ENCODE peak calls at places on chromosomes 7 and 10, in seven cellular contexts. One of them, this sample, is unnamed. For H3K4me1, the result is how much of the 10 kb centered on the place peaks cover.

GRCh38 chr10:99775850-99776249 is 6.6 kb upstream of the ABCC2 start:
- DNase-seq in OCI-LY7: no peak
- DNase-seq in tibial nerve: no peak
- DNase-seq in upper lobe of right lung: no peak
- DNase-seq in CD4-positive, CD25-positive, alpha-beta regulatory T cell: no peak
- DNase-seq in HCT116: peak
- DNase-seq in pancreas: no peak
- DNase-seq in this sample: no peak

GRCh38 chr10:79386637-79387465 is 39.6 kb downstream of the PPIF start:
- DNase-seq in OCI-LY7: no peak
- DNase-seq in tibial nerve: peak
- DNase-seq in upper lobe of right lung: peak
- DNase-seq in CD4-positive, CD25-positive, alpha-beta regulatory T cell: no peak
- DNase-seq in HCT116: no peak
- DNase-seq in pancreas: peak
- DNase-seq in this sample: peak

GRCh38 chr10:116665541-116666125 is 44.9 kb downstream of the PNLIPRP2 start:
- DNase-seq in OCI-LY7: no peak
- DNase-seq in tibial nerve: peak
- DNase-seq in upper lobe of right lung: no peak
- DNase-seq in CD4-positive, CD25-positive, alpha-beta regulatory T cell: no peak
- DNase-seq in HCT116: no peak
- DNase-seq in pancreas: no peak
- DNase-seq in this sample: peak

GRCh38 chr7:105721571-105722104 is 140.3 kb upstream of the EFCAB10 start:
- DNase-seq in OCI-LY7: no peak
- DNase-seq in tibial nerve: no peak
- DNase-seq in upper lobe of right lung: no peak
- DNase-seq in CD4-positive, CD25-positive, alpha-beta regulatory T cell: no peak
- DNase-seq in HCT116: no peak
- DNase-seq in pancreas: no peak
- DNase-seq in this sample: no peak

GRCh38 chr7:107014381-107015023 is 30.0 kb upstream of the PRKAR2B start:
- DNase-seq in OCI-LY7: no peak
- DNase-seq in tibial nerve: no peak
- DNase-seq in upper lobe of right lung: no peak
- DNase-seq in CD4-positive, CD25-positive, alpha-beta regulatory T cell: no peak
- DNase-seq in HCT116: no peak
- DNase-seq in pancreas: no peak
- DNase-seq in this sample: no peak

GRCh38 chr10:29253096-29254029 is 35.5 kb upstream of the LYZL1 start:
- DNase-seq in OCI-LY7: no peak
- DNase-seq in tibial nerve: no peak
- DNase-seq in upper lobe of right lung: no peak
- DNase-seq in CD4-positive, CD25-positive, alpha-beta regulatory T cell: no peak
- DNase-seq in HCT116: no peak
- DNase-seq in pancreas: no peak
- DNase-seq in this sample: no peak

GRCh38 chr7:45638916-45639315 is 64.7 kb downstream of the ADCY1 start:
- DNase-seq in OCI-LY7: no peak
- DNase-seq in tibial nerve: no peak
- DNase-seq in upper lobe of right lung: no peak
- DNase-seq in CD4-positive, CD25-positive, alpha-beta regulatory T cell: no peak
- DNase-seq in HCT116: no peak
- DNase-seq in pancreas: peak
- DNase-seq in this sample: no peak

GRCh38 chr7:33157311-33157710 is 27.9 kb downstream of the BBS9 start:
- DNase-seq in OCI-LY7: no peak
- DNase-seq in tibial nerve: no peak
- DNase-seq in upper lobe of right lung: no peak
- DNase-seq in CD4-positive, CD25-positive, alpha-beta regulatory T cell: no peak
- DNase-seq in HCT116: no peak
- DNase-seq in pancreas: no peak
- DNase-seq in this sample: peak

GRCh38 chr10:70664702-70665195 is 7.6 kb upstream of the ADAMTS14 start:
- DNase-seq in OCI-LY7: peak
- DNase-seq in tibial nerve: peak
- DNase-seq in upper lobe of right lung: peak
- DNase-seq in CD4-positive, CD25-positive, alpha-beta regulatory T cell: no peak
- DNase-seq in HCT116: no peak
- DNase-seq in pancreas: no peak
- DNase-seq in this sample: peak

GRCh38 chr7:16404631-16405030 is 16.7 kb downstream of the CRPPA start:
- DNase-seq in OCI-LY7: no peak
- DNase-seq in tibial nerve: no peak
- DNase-seq in upper lobe of right lung: no peak
- DNase-seq in CD4-positive, CD25-positive, alpha-beta regulatory T cell: no peak
- DNase-seq in HCT116: no peak
- DNase-seq in pancreas: no peak
- DNase-seq in this sample: no peak

GRCh38 chr7:75920431-75921161 is 5.6 kb downstream of the POR start:
- DNase-seq in OCI-LY7: no peak
- DNase-seq in tibial nerve: no peak
- DNase-seq in upper lobe of right lung: no peak
- DNase-seq in CD4-positive, CD25-positive, alpha-beta regulatory T cell: peak
- DNase-seq in HCT116: no peak
- DNase-seq in pancreas: no peak
- DNase-seq in this sample: no peak

GRCh38 chr10:78533093-78533492 is 499.4 kb downstream of the RPS24 start:
- DNase-seq in OCI-LY7: no peak
- DNase-seq in tibial nerve: no peak
- DNase-seq in upper lobe of right lung: peak
- DNase-seq in CD4-positive, CD25-positive, alpha-beta regulatory T cell: no peak
- DNase-seq in HCT116: no peak
- DNase-seq in pancreas: no peak
- DNase-seq in this sample: no peak

GRCh38 chr7:98563183-98563495 is 53.9 kb upstream of the NPTX2 start:
- DNase-seq in OCI-LY7: no peak
- DNase-seq in tibial nerve: no peak
- DNase-seq in upper lobe of right lung: no peak
- DNase-seq in CD4-positive, CD25-positive, alpha-beta regulatory T cell: no peak
- DNase-seq in HCT116: no peak
- DNase-seq in pancreas: no peak
- DNase-seq in this sample: no peak

GRCh38 chr7:43785425-43785824 is 26.9 kb downstream of the BLVRA start:
- DNase-seq in OCI-LY7: no peak
- DNase-seq in tibial nerve: no peak
- DNase-seq in upper lobe of right lung: no peak
- DNase-seq in CD4-positive, CD25-positive, alpha-beta regulatory T cell: no peak
- DNase-seq in HCT116: no peak
- DNase-seq in pancreas: peak
- DNase-seq in this sample: no peak

GRCh38 chr7:131183611-131184119 is 144.0 kb upstream of the MKLN1 start:
- DNase-seq in OCI-LY7: peak
- DNase-seq in tibial nerve: no peak
- DNase-seq in upper lobe of right lung: no peak
- DNase-seq in CD4-positive, CD25-positive, alpha-beta regulatory T cell: peak
- DNase-seq in HCT116: no peak
- DNase-seq in pancreas: no peak
- DNase-seq in this sample: no peak

GRCh38 chr7:148232784-148233183 is 357.8 kb upstream of the C7orf33 start:
- DNase-seq in OCI-LY7: no peak
- DNase-seq in tibial nerve: no peak
- DNase-seq in upper lobe of right lung: no peak
- DNase-seq in CD4-positive, CD25-positive, alpha-beta regulatory T cell: no peak
- DNase-seq in HCT116: no peak
- DNase-seq in pancreas: no peak
- DNase-seq in this sample: no peak

GRCh38 chr7:41189866-41190265 is 513.0 kb downstream of the INHBA start:
- DNase-seq in OCI-LY7: no peak
- DNase-seq in tibial nerve: no peak
- DNase-seq in upper lobe of right lung: no peak
- DNase-seq in CD4-positive, CD25-positive, alpha-beta regulatory T cell: no peak
- DNase-seq in HCT116: peak
- DNase-seq in pancreas: no peak
- DNase-seq in this sample: no peak

GRCh38 chr7:88927-89921 is 103.1 kb upstream of the FAM20C start:
- DNase-seq in OCI-LY7: no peak
- DNase-seq in tibial nerve: peak
- DNase-seq in upper lobe of right lung: peak
- DNase-seq in CD4-positive, CD25-positive, alpha-beta regulatory T cell: no peak
- DNase-seq in HCT116: no peak
- DNase-seq in pancreas: no peak
- DNase-seq in this sample: no peak

GRCh38 chr10:88946965-88947590 is 5.5 kb downstream of the ACTA2 start:
- DNase-seq in OCI-LY7: no peak
- DNase-seq in tibial nerve: no peak
- DNase-seq in upper lobe of right lung: no peak
- DNase-seq in CD4-positive, CD25-positive, alpha-beta regulatory T cell: no peak
- DNase-seq in HCT116: no peak
- DNase-seq in pancreas: no peak
- DNase-seq in this sample: no peak
- H3K4me3 ChIP-seq in OCI-LY7: no peak
- H3K4me3 ChIP-seq in tibial nerve: no peak
- H3K4me3 ChIP-seq in upper lobe of right lung: no peak
- H3K4me3 ChIP-seq in CD4-positive, CD25-positive, alpha-beta regulatory T cell: no peak
- H3K4me3 ChIP-seq in HCT116: no peak
- H3K4me3 ChIP-seq in pancreas: no peak
- H3K4me3 ChIP-seq in this sample: no peak

GRCh38 chr7:22724861-22725260 is 2.1 kb upstream of the IL6 start:
- DNase-seq in OCI-LY7: no peak
- DNase-seq in tibial nerve: no peak
- DNase-seq in upper lobe of right lung: no peak
- DNase-seq in CD4-positive, CD25-positive, alpha-beta regulatory T cell: no peak
- DNase-seq in HCT116: no peak
- DNase-seq in pancreas: no peak
- DNase-seq in this sample: no peak

GRCh38 chr7:22726849-22727792 is at the start of gene IL6:
- DNase-seq in OCI-LY7: no peak
- DNase-seq in tibial nerve: peak
- DNase-seq in upper lobe of right lung: peak
- DNase-seq in CD4-positive, CD25-positive, alpha-beta regulatory T cell: no peak
- DNase-seq in HCT116: no peak
- DNase-seq in pancreas: peak
- DNase-seq in this sample: peak

GRCh38 chr7:22728416-22729029 is 1.5 kb downstream of the IL6 start:
- DNase-seq in OCI-LY7: peak
- DNase-seq in tibial nerve: no peak
- DNase-seq in upper lobe of right lung: no peak
- DNase-seq in CD4-positive, CD25-positive, alpha-beta regulatory T cell: no peak
- DNase-seq in HCT116: peak
- DNase-seq in pancreas: no peak
- DNase-seq in this sample: peak

GRCh38 chr7:22725585-22725984 is 1.4 kb upstream of the IL6 start:
- DNase-seq in OCI-LY7: peak
- DNase-seq in tibial nerve: no peak
- DNase-seq in upper lobe of right lung: no peak
- DNase-seq in CD4-positive, CD25-positive, alpha-beta regulatory T cell: no peak
- DNase-seq in HCT116: peak
- DNase-seq in pancreas: no peak
- DNase-seq in this sample: peak

DNA sequence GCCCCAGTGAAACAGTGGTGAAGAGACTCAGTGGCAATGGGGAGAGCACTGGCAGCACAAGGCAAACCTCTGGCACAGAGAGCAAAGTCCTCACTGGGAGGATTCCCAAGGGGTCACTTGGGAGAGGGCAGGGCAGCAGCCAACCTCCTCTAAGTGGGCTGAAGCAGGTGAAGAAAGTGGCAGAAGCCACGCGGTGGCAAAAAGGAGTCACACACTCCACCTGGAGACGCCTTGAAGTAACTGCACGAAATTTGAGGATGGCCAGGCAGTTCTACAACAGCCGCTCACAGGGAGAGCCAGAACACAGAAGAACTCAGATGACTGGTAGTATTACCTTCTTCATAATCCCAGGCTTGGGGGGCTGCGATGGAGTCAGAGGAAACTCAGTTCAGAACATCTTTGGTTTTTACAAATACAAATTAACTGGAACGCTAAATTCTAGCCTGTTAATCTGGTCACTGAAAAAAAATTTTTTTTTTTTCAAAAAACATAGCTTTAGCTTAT is 603 bp upstream of the IL6 start:
- DNase-seq in OCI-LY7: peak
- DNase-seq in tibial nerve: peak
- DNase-seq in upper lobe of right lung: peak
- DNase-seq in CD4-positive, CD25-positive, alpha-beta regulatory T cell: peak
- DNase-seq in HCT116: peak
- DNase-seq in pancreas: peak
- DNase-seq in this sample: peak
- H3K4me1 ChIP-seq in OCI-LY7: under half
- H3K4me1 ChIP-seq in tibial nerve: half or more
- H3K4me1 ChIP-seq in upper lobe of right lung: under half
- H3K4me1 ChIP-seq in CD4-positive, CD25-positive, alpha-beta regulatory T cell: under half
- H3K4me1 ChIP-seq in HCT116: under half
- H3K4me1 ChIP-seq in pancreas: under half
- H3K4me1 ChIP-seq in this sample: under half

GRCh38 chr10:110052911-110053310 is 45.1 kb downstream of the ADD3 start:
- DNase-seq in OCI-LY7: no peak
- DNase-seq in tibial nerve: no peak
- DNase-seq in upper lobe of right lung: no peak
- DNase-seq in CD4-positive, CD25-positive, alpha-beta regulatory T cell: no peak
- DNase-seq in HCT116: no peak
- DNase-seq in pancreas: no peak
- DNase-seq in this sample: no peak

GRCh38 chr10:110059965-110060364 is 52.2 kb downstream of the ADD3 start:
- DNase-seq in OCI-LY7: peak
- DNase-seq in tibial nerve: no peak
- DNase-seq in upper lobe of right lung: no peak
- DNase-seq in CD4-positive, CD25-positive, alpha-beta regulatory T cell: no peak
- DNase-seq in HCT116: no peak
- DNase-seq in pancreas: no peak
- DNase-seq in this sample: no peak

GRCh38 chr10:110058215-110058614 is 50.4 kb downstream of the ADD3 start:
- DNase-seq in OCI-LY7: no peak
- DNase-seq in tibial nerve: no peak
- DNase-seq in upper lobe of right lung: no peak
- DNase-seq in CD4-positive, CD25-positive, alpha-beta regulatory T cell: peak
- DNase-seq in HCT116: no peak
- DNase-seq in pancreas: no peak
- DNase-seq in this sample: no peak

GRCh38 chr10:110057461-110057860 is 49.7 kb downstream of the ADD3 start:
- DNase-seq in OCI-LY7: no peak
- DNase-seq in tibial nerve: no peak
- DNase-seq in upper lobe of right lung: no peak
- DNase-seq in CD4-positive, CD25-positive, alpha-beta regulatory T cell: no peak
- DNase-seq in HCT116: no peak
- DNase-seq in pancreas: no peak
- DNase-seq in this sample: no peak

DNA sequence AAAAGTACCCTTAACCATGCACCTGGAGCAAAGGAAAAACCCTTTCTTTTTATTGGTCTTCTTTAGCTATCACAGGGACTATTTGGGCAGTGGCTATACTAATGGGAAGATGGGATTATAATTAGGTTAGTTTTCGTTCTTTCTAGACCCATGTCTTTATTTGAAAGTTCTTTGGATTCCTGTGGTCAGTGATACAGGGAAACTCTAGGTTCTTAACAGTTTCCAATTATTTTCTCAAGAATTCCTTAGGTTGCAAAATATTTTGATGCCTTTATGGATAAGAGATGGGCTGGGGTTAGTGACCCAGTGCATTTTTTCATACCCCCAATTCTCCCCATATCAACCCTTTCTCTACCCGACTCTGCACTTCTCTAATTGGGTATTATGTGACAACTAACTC is 49.0 kb downstream of the ADD3 start:
- DNase-seq in OCI-LY7: no peak
- DNase-seq in tibial nerve: no peak
- DNase-seq in upper lobe of right lung: no peak
- DNase-seq in CD4-positive, CD25-positive, alpha-beta regulatory T cell: no peak
- DNase-seq in HCT116: no peak
- DNase-seq in pancreas: no peak
- DNase-seq in this sample: no peak
- H3K4me3 ChIP-seq in OCI-LY7: no peak
- H3K4me3 ChIP-seq in tibial nerve: no peak
- H3K4me3 ChIP-seq in upper lobe of right lung: no peak
- H3K4me3 ChIP-seq in CD4-positive, CD25-positive, alpha-beta regulatory T cell: no peak
- H3K4me3 ChIP-seq in HCT116: no peak
- H3K4me3 ChIP-seq in pancreas: no peak
- H3K4me3 ChIP-seq in this sample: no peak

GRCh38 chr7:26859720-26860119 is 4.7 kb downstream of the SKAP2 start:
- DNase-seq in OCI-LY7: no peak
- DNase-seq in tibial nerve: no peak
- DNase-seq in upper lobe of right lung: no peak
- DNase-seq in CD4-positive, CD25-positive, alpha-beta regulatory T cell: no peak
- DNase-seq in HCT116: no peak
- DNase-seq in pancreas: no peak
- DNase-seq in this sample: no peak
- H3K4me1 ChIP-seq in OCI-LY7: under half
- H3K4me1 ChIP-seq in tibial nerve: under half
- H3K4me1 ChIP-seq in upper lobe of right lung: under half
- H3K4me1 ChIP-seq in CD4-positive, CD25-positive, alpha-beta regulatory T cell: under half
- H3K4me1 ChIP-seq in HCT116: under half
- H3K4me1 ChIP-seq in pancreas: under half
- H3K4me1 ChIP-seq in this sample: half or more